ENCODE peak calls at places on chromosomes 12 and 14, in nine cellular contexts. L, M, R, X, Z, C, P, Y and Q are unnamed samples.

GRCh38 chr12:72036393-72036792 is 97.7 kb downstream of the TPH2 start:
- DNase-seq in P (peak; percentile 25), Y (no peak), R (no peak), X (no peak), L (no peak), M (no peak), C (no peak), Z (no peak), Q (no peak)

GRCh38 chr14:103296007-103296406 is 38.0 kb upstream of the EIF5 start:
- DNase-seq in X (peak; percentile 62), Z (no peak), L (no peak), P (peak; percentile 82), Y (no peak), C (peak; percentile 59), M (no peak), R (peak; percentile 58), Q (no peak)

GRCh38 chr14:88422919-88423318 is 37.5 kb downstream of the SPATA7 start:
- DNase-seq in R (peak; percentile 9), C (peak; percentile 67), Y (no peak), X (no peak), M (no peak), L (no peak), Z (no peak), P (peak; percentile 66), Q (no peak)

GRCh38 chr12:148676-149416 is 65.1 kb downstream of the SLC6A12 start:
- DNase-seq in M (no peak), L (no peak), X (no peak), C (no peak), Y (no peak), P (no peak), Z (peak; percentile 63), R (no peak), Q (no peak)

GRCh38 chr12:57216931-57217871 is 607 bp downstream of the NXPH4 start:
- DNase-seq in L (no peak), X (no peak), M (no peak), Z (no peak), P (no peak), C (no peak), Y (no peak), R (no peak), Q (no peak)

GRCh38 chr14:44833376-44833775 is 128.4 kb downstream of the KLHL28 start:
- DNase-seq in Z (no peak), R (peak; percentile 28), X (no peak), Y (no peak), P (no peak), C (no peak), L (no peak), M (no peak), Q (no peak)

GRCh38 chr12:71755146-71755892 is 656 bp downstream of the RAB21 start:
- DNase-seq in M (peak; percentile 52), Z (peak; percentile 83), Y (peak; percentile 46), L (peak; percentile 33), X (peak; percentile 40), C (peak; percentile 61), P (peak; percentile 84), R (peak; percentile 31), Q (peak; percentile 77)

GRCh38 chr14:20652996-20653975 is 11.8 kb upstream of the OR6S1 start:
- DNase-seq in Z (peak; percentile 31), C (peak; percentile 0), X (peak; percentile 48), Y (peak; percentile 46), M (no peak), P (peak; percentile 88), L (peak; percentile 70), R (no peak), Q (peak; percentile 81)

GRCh38 chr12:103382119-103382518 is 113.6 kb downstream of the C12orf42 start:
- DNase-seq in M (no peak), X (no peak), C (no peak), P (no peak), Y (no peak), R (no peak), L (no peak), Z (no peak), Q (no peak)

GRCh38 chr12:115973968-115974765 is 303.3 kb downstream of the MED13L start:
- DNase-seq in R (no peak), P (no peak), L (no peak), Z (no peak), X (no peak), M (no peak), Y (no peak), C (no peak), Q (no peak)

GRCh38 chr14:94446126-94446525 is 6.5 kb downstream of the SERPINA11 start:
- DNase-seq in L (no peak), M (no peak), Y (no peak), P (no peak), X (no peak), Z (no peak), C (no peak), R (no peak), Q (no peak)

GRCh38 chr12:52044284-52044983 is 6.8 kb upstream of the NR4A1 start:
- DNase-seq in Y (no peak), R (no peak), P (peak; percentile 99), Z (peak; percentile 82), C (peak; percentile 91), X (no peak), M (peak; percentile 91), L (no peak), Q (no peak)

GRCh38 chr12:26633591-26634210 is 199.3 kb downstream of the ITPR2 start:
- DNase-seq in L (no peak), P (no peak), C (peak; percentile 92), X (no peak), Y (no peak), Z (no peak), R (no peak), M (no peak), Q (no peak)

GRCh38 chr14:69994002-69994401 is 114.8 kb downstream of the SMOC1 start:
- DNase-seq in R (no peak), P (no peak), M (no peak), C (no peak), L (no peak), Z (no peak), Y (no peak), X (no peak), Q (no peak)

GRCh38 chr12:67482751-67483661 is 165.5 kb upstream of the DYRK2 start:
- DNase-seq in Z (peak; percentile 90), Y (peak; percentile 87), L (peak; percentile 83), M (peak; percentile 46), R (peak; percentile 21), P (peak; percentile 73), C (peak; percentile 55), X (peak; percentile 86), Q (peak; percentile 93)

GRCh38 chr12:69059465-69060457 is 126.8 kb upstream of the CPM start:
- DNase-seq in Z (no peak), M (no peak), X (no peak), P (peak; percentile 81), L (no peak), R (peak; percentile 85), Y (peak; percentile 40), C (peak; percentile 95), Q (no peak)

GRCh38 chr14:56183631-56184157 is 65.5 kb downstream of the PELI2 start:
- DNase-seq in M (no peak), Z (no peak), Y (no peak), P (no peak), L (no peak), C (no peak), R (no peak), X (no peak), Q (no peak)
- TF ChIP-seq CTCF in M (no peak), Z (no peak), Y (no peak), P (no peak), L (no peak), C (no peak), R (no peak), X (no peak), Q (no peak)

GRCh38 chr14:104972301-104973211 is 5.6 kb downstream of the AHNAK2 start:
- DNase-seq in M (peak; percentile 71), L (no peak), R (no peak), X (no peak), P (peak; percentile 95), Z (peak; percentile 94), Y (no peak), C (peak; percentile 46), Q (no peak)
- H3K4me3 ChIP-seq in M (no peak overlapping the region), L (no peak overlapping the region), R (no peak overlapping the region), X (no peak overlapping the region), P (peak overlapping the region; percentile 48), Z (no peak overlapping the region), Y (no peak overlapping the region), C (no peak overlapping the region), Q (no peak overlapping the region)

GRCh38 chr12:39620664-39621658 is 1.4 kb upstream of the ABCD2 start:
- DNase-seq in C (no peak), P (no peak), Z (no peak), Y (no peak), X (no peak), M (no peak), R (no peak), L (peak; percentile 63), Q (peak; percentile 78)

GRCh38 chr12:39618701-39619100 is 902 bp downstream of the ABCD2 start:
- DNase-seq in Y (no peak), M (no peak), Z (no peak), C (no peak), R (no peak), L (no peak), P (no peak), X (no peak), Q (peak; percentile 47)

GRCh38 chr12:39621670-39622069 is 2.1 kb upstream of the ABCD2 start:
- DNase-seq in L (no peak), Z (no peak), P (no peak), C (no peak), X (no peak), M (no peak), Y (no peak), R (no peak), Q (no peak)

GRCh38 chr12:39619316-39619659 is 315 bp downstream of the ABCD2 start:
- DNase-seq in R (no peak), Y (no peak), X (no peak), C (no peak), M (no peak), L (no peak), P (no peak), Z (no peak), Q (peak; percentile 67)

DNA sequence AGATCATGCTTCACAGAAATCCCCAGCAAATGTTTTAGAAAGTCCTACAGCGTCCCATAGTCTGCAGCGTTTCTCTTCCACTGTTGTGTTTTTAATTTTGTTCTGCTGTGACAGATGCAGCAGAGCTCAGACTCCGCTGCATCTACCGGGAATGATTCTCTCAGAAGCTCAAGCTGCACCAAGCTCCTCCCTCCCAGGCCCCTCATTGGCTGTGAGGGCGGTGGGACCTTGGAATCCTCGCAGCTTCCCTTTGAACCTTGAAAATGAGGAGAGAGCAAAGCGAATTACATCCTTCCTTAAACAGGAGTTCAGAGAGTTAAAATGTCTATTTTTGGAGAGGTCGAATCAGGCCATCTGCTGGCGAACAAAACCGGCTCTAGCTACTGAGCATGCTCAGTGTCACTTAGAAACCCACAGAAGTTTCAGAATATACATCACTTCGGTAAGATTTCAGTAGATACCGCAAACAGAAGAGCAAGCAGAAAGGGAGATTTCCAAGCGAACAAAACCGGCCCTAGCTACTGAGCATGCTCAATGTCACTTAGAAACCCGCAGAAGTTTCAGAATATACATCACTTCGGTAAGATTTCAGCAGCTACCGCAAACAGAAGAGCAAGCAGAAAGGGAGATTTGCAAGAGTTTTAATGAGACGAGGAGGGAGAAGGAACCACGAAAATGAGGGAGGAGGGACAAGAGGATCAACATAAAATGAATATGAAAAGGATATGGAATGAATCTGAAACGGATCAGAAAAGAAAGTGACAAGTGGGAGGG is at the start of gene ABCD2:
- DNase-seq in M (peak; percentile 63), P (peak; percentile 77), R (peak; percentile 49), L (peak; percentile 97), X (peak; percentile 89), Z (no peak), Y (peak; percentile 48), C (peak; percentile 83), Q (peak; percentile 97)
- TF ChIP-seq CTCF in M (no peak), P (peak; percentile 26), R (no peak), L (peak; percentile 25), X (no peak), Z (no peak), Y (no peak), C (no peak), Q (no peak)

GRCh38 chr12:120100630-120101029 is 15.9 kb downstream of the RAB35 start:
- DNase-seq in M (peak; percentile 83), Z (peak; percentile 88), C (no peak), X (no peak), Y (no peak), P (peak; percentile 86), L (no peak), R (no peak), Q (no peak)
- H3K4me3 ChIP-seq in M (peak overlapping the region; percentile 34), Z (no peak overlapping the region), C (no peak overlapping the region), X (no peak overlapping the region), Y (no peak overlapping the region), P (no peak overlapping the region), L (no peak overlapping the region), R (no peak overlapping the region), Q (no peak overlapping the region)